ENCODE peak calls at places on chromosomes 16 and 17, in ten cellular contexts. X is GM23338, Y is pancreas, H is AG04450, F is mucosa of descending colon, N is GM06990, A is dorsolateral prefrontal cortex, Z is stomach, R is mesothelial cell of epicardium, Q is AG09309. K is an unnamed sample.

GRCh38 chr16:49260956-49261530 is 20.6 kb downstream of the CBLN1 start:
- DNase-seq in F (no peak), N (no peak), Z (no peak), R (no peak), H (no peak), Y (no peak), A (no peak), Q (no peak), X (no peak), K (no peak)

GRCh38 chr17:48048321-48049140 is at the start of gene NFE2L1:
- DNase-seq in R (no peak), Z (peak; percentile 90), F (peak; percentile 93), Y (peak; percentile 76), N (no peak), X (peak; percentile 89), H (peak; percentile 72), Q (peak; percentile 75), A (peak; percentile 80), K (peak; percentile 82)

GRCh38 chr17:77002103-77003045 is 134.2 kb downstream of the MGAT5B start:
- DNase-seq in X (peak; percentile 40), Y (no peak), Z (no peak), R (no peak), Q (no peak), N (no peak), A (no peak), H (peak; percentile 49), F (no peak), K (no peak)

GRCh38 chr17:49555495-49556018 is 20.1 kb upstream of the NXPH3 start:
- DNase-seq in A (no peak), H (no peak), Q (no peak), N (no peak), Y (no peak), X (no peak), R (no peak), Z (peak; percentile 20), F (no peak), K (no peak)

GRCh38 chr16:85484337-85485295 is 128.5 kb upstream of the GSE1 start:
- DNase-seq in X (no peak), H (no peak), F (no peak), Q (no peak), N (no peak), R (no peak), A (no peak), Z (peak; percentile 42), Y (no peak), K (no peak)

GRCh38 chr17:1259910-1260389 is 10.3 kb upstream of the BHLHA9 start:
- DNase-seq in N (no peak), Z (no peak), R (no peak), A (no peak), X (no peak), Q (no peak), F (no peak), Y (no peak), H (no peak), K (peak; percentile 76)

GRCh38 chr17:30160419-30161172 is 44.0 kb downstream of the NSRP1 start:
- DNase-seq in Z (no peak), N (no peak), X (no peak), R (no peak), F (no peak), Q (no peak), Y (no peak), A (no peak), H (no peak), K (no peak)

GRCh38 chr16:27444470-27444869 is 42.5 kb downstream of the IL21R start:
- DNase-seq in R (no peak), H (no peak), X (no peak), Q (no peak), N (no peak), Y (no peak), A (peak; percentile 18), F (no peak), Z (no peak), K (no peak)

GRCh38 chr17:62405451-62405850 is 18.2 kb upstream of the METTL2A start:
- DNase-seq in A (no peak), Q (no peak), R (no peak), H (peak; percentile 18), Y (no peak), N (no peak), Z (no peak), F (no peak), X (no peak), K (no peak)

DNA sequence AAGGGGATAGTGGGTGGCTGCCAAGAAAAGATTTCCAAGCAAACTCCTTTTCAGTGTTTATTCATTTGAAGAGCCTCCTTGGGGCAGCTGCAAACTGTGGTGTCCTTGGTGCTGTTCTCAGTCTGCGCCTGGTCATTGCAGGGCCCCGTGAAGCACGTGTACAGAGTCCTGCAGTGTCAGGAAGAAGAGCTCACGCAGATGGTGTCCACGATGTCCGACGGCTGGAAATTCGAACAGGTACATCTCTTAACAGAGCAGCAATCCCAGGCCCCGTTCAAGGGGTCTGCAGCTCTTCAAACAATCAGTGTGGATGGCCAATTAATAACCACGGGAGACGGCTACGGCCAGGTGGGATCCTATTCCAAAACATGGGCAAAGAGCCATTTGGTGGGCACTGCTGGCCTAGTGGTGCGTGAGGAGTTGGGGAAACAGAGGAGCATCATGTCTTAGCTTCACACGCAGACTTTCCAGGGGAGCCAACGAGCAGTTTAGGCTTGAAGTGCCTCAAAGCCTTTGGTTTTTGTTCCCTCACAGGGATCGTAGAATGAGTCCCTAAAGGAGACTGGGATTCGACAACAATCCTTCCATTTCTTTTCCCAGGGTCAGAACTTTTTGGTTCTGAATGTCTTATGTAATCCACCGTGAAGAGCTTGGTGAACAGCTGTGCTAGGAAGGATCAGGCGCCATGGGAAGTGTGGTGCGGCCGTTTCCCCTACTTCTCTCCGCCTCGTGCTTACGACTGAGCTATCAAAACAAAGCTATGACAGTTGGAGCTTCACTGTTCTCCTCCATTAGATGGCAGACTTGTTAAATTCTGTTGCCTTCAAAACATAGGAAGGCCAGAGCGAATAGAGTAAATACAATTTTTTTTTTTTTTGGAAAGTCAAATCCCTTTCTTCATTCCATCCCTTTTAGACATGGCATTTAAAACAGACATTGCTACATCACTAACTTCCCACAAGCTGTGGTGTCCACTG is 12.6 kb downstream of the KCTD2 start:
- DNase-seq in N (no peak), Z (no peak), R (no peak), A (no peak), F (no peak), H (peak; percentile 54), X (peak; percentile 57), Y (no peak), Q (peak; percentile 72), K (no peak)
- TF ChIP-seq CTCF in N (peak; percentile 14), Z (peak; percentile 13), R (no peak), A (peak; percentile 64), F (no peak), H (peak; percentile 65), X (peak; percentile 44), Y (no peak), Q (peak; percentile 59), K (peak; percentile 13)

GRCh38 chr17:27354051-27354490 is 60.2 kb downstream of the WSB1 start:
- DNase-seq in H (no peak), N (no peak), Z (no peak), Q (no peak), Y (no peak), X (peak; percentile 32), F (no peak), A (no peak), R (no peak), K (no peak)
- TF ChIP-seq CTCF in H (no peak), N (no peak), Z (peak; percentile 19), Q (no peak), Y (no peak), X (no peak), F (no peak), A (no peak), R (peak; percentile 48), K (peak; percentile 18)

GRCh38 chr17:38898291-38898679 is 27.1 kb upstream of the LASP1NB start:
- DNase-seq in H (no peak), R (no peak), N (peak; percentile 56), Q (no peak), A (no peak), F (peak; percentile 65), X (no peak), Y (no peak), Z (no peak), K (no peak)

GRCh38 chr17:38897671-38898290 is 27.6 kb upstream of the LASP1NB start:
- DNase-seq in Q (no peak), F (no peak), A (no peak), X (no peak), H (no peak), R (no peak), N (no peak), Y (no peak), Z (no peak), K (no peak)

GRCh38 chr17:38897176-38897575 is 27.3 kb downstream of the LASP1 start:
- DNase-seq in Y (no peak), H (no peak), R (no peak), Q (no peak), A (no peak), F (peak; percentile 66), Z (no peak), X (no peak), N (no peak), K (no peak)

GRCh38 chr17:38896373-38896954 is 26.6 kb downstream of the LASP1 start:
- DNase-seq in H (no peak), F (peak; percentile 48), Z (no peak), Y (no peak), N (no peak), A (no peak), R (no peak), X (peak; percentile 63), Q (no peak), K (peak; percentile 41)

GRCh38 chr17:38898812-38899348 is 26.5 kb upstream of the LASP1NB start:
- DNase-seq in A (no peak), Q (no peak), R (no peak), N (peak; percentile 90), F (peak; percentile 72), X (no peak), Y (no peak), H (no peak), Z (peak; percentile 50), K (no peak)
- TF ChIP-seq CTCF in A (no peak), Q (no peak), R (no peak), N (no peak), F (no peak), X (no peak), Y (no peak), H (no peak), Z (no peak), K (no peak)

DNA sequence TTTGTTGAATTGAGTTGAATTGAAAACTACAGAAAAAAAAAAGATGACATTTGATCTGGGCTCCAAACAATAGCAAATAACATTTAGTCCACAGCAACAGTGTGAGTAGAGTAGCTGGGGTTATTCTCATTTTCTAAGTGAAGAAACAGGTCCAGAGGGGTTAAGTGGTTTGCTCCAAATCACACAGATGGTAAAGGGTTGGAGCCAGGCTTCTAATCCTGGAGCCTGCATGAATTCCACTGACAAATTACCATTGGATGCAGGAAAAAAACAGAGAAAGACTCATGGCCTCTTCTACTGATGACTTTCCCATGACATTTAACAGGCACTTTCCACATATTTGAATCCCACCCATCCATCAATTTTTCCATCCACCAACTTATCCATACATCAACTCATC is 182.4 kb downstream of the HS3ST4 start:
- DNase-seq in Z (no peak), F (no peak), A (no peak), Q (no peak), N (no peak), R (no peak), X (no peak), Y (no peak), H (no peak), K (no peak)
- TF ChIP-seq CTCF in Z (no peak), F (no peak), A (no peak), Q (no peak), N (no peak), R (no peak), X (no peak), Y (no peak), H (no peak), K (no peak)